ENCODE peak calls at places on chromosomes 1 and 21, in seven cellular contexts. One of them, this sample, is unnamed.

GRCh38 chr1:235825229-235825628 is 41.5 kb downstream of the LYST start:
- DNase-seq in germinal center: no peak
- DNase-seq in SJSA1: no peak
- DNase-seq in epithelial cell of esophagus: no peak
- DNase-seq in EL: no peak
- DNase-seq in caudate nucleus: no peak
- DNase-seq in progenitor cell of endocrine pancreas: no peak
- DNase-seq in this sample: no peak

GRCh38 chr1:31637915-31638673 is 6.6 kb downstream of the PEF1 start:
- DNase-seq in SJSA1: no peak
- DNase-seq in epithelial cell of esophagus: peak
- DNase-seq in EL: no peak
- DNase-seq in progenitor cell of endocrine pancreas: no peak
- DNase-seq in caudate nucleus: no peak
- DNase-seq in germinal center: no peak
- DNase-seq in this sample: no peak

GRCh38 chr21:39647476-39647875 is 34.7 kb downstream of the B3GALT5 start:
- DNase-seq in germinal center: no peak
- DNase-seq in epithelial cell of esophagus: peak
- DNase-seq in progenitor cell of endocrine pancreas: no peak
- DNase-seq in EL: peak
- DNase-seq in SJSA1: peak
- DNase-seq in caudate nucleus: no peak
- DNase-seq in this sample: peak

GRCh38 chr1:248782311-248782887 is 26.8 kb upstream of the LYPD8 start:
- DNase-seq in epithelial cell of esophagus: no peak
- DNase-seq in progenitor cell of endocrine pancreas: no peak
- DNase-seq in EL: no peak
- DNase-seq in caudate nucleus: no peak
- DNase-seq in SJSA1: no peak
- DNase-seq in germinal center: no peak
- DNase-seq in this sample: no peak

GRCh38 chr1:161738627-161739287 is 10.8 kb upstream of the DUSP12 start:
- DNase-seq in germinal center: peak
- DNase-seq in caudate nucleus: no peak
- DNase-seq in EL: peak
- DNase-seq in progenitor cell of endocrine pancreas: no peak
- DNase-seq in epithelial cell of esophagus: peak
- DNase-seq in SJSA1: peak
- DNase-seq in this sample: no peak

GRCh38 chr1:234987415-234988159 is 141.1 kb downstream of the TOMM20 start:
- DNase-seq in caudate nucleus: no peak
- DNase-seq in progenitor cell of endocrine pancreas: no peak
- DNase-seq in EL: peak
- DNase-seq in germinal center: peak
- DNase-seq in SJSA1: peak
- DNase-seq in epithelial cell of esophagus: peak
- DNase-seq in this sample: no peak

GRCh38 chr21:23131177-23131576 is 2133.0 kb downstream of the NCAM2 start:
- DNase-seq in epithelial cell of esophagus: peak
- DNase-seq in progenitor cell of endocrine pancreas: no peak
- DNase-seq in EL: no peak
- DNase-seq in caudate nucleus: no peak
- DNase-seq in germinal center: no peak
- DNase-seq in SJSA1: no peak
- DNase-seq in this sample: no peak

GRCh38 chr1:206000641-206001339 is 2.4 kb downstream of the RAB7B start:
- DNase-seq in germinal center: no peak
- DNase-seq in EL: peak
- DNase-seq in epithelial cell of esophagus: peak
- DNase-seq in caudate nucleus: no peak
- DNase-seq in SJSA1: no peak
- DNase-seq in progenitor cell of endocrine pancreas: no peak
- DNase-seq in this sample: no peak

GRCh38 chr1:219261454-219261853 is 87.8 kb downstream of the LYPLAL1 start:
- DNase-seq in caudate nucleus: no peak
- DNase-seq in EL: no peak
- DNase-seq in epithelial cell of esophagus: no peak
- DNase-seq in germinal center: no peak
- DNase-seq in SJSA1: no peak
- DNase-seq in progenitor cell of endocrine pancreas: no peak
- DNase-seq in this sample: no peak

GRCh38 chr1:6052543-6053205 is 7.0 kb downstream of the KCNAB2 start:
- DNase-seq in germinal center: peak
- DNase-seq in EL: peak
- DNase-seq in progenitor cell of endocrine pancreas: peak
- DNase-seq in SJSA1: peak
- DNase-seq in epithelial cell of esophagus: peak
- DNase-seq in caudate nucleus: no peak
- DNase-seq in this sample: peak

GRCh38 chr1:243693764-243694163 is 156.3 kb downstream of the AKT3 start:
- DNase-seq in germinal center: no peak
- DNase-seq in progenitor cell of endocrine pancreas: no peak
- DNase-seq in EL: no peak
- DNase-seq in caudate nucleus: no peak
- DNase-seq in epithelial cell of esophagus: no peak
- DNase-seq in SJSA1: no peak
- DNase-seq in this sample: no peak

GRCh38 chr1:73909043-73909567 is 288.9 kb downstream of the LRRIQ3 start:
- DNase-seq in SJSA1: no peak
- DNase-seq in germinal center: no peak
- DNase-seq in epithelial cell of esophagus: no peak
- DNase-seq in caudate nucleus: no peak
- DNase-seq in EL: no peak
- DNase-seq in progenitor cell of endocrine pancreas: no peak
- DNase-seq in this sample: no peak

GRCh38 chr1:205300149-205300548 is 21.4 kb downstream of the NUAK2 start:
- DNase-seq in caudate nucleus: no peak
- DNase-seq in EL: no peak
- DNase-seq in germinal center: no peak
- DNase-seq in epithelial cell of esophagus: no peak
- DNase-seq in progenitor cell of endocrine pancreas: no peak
- DNase-seq in SJSA1: no peak
- DNase-seq in this sample: no peak

GRCh38 chr1:165284471-165284870 is 72.0 kb downstream of the LMX1A start:
- DNase-seq in epithelial cell of esophagus: no peak
- DNase-seq in SJSA1: no peak
- DNase-seq in progenitor cell of endocrine pancreas: no peak
- DNase-seq in germinal center: no peak
- DNase-seq in EL: no peak
- DNase-seq in caudate nucleus: no peak
- DNase-seq in this sample: no peak

GRCh38 chr1:25707280-25708016 is 90.9 kb downstream of the MAN1C1 start:
- DNase-seq in progenitor cell of endocrine pancreas: no peak
- DNase-seq in germinal center: no peak
- DNase-seq in SJSA1: peak
- DNase-seq in EL: peak
- DNase-seq in caudate nucleus: no peak
- DNase-seq in epithelial cell of esophagus: peak
- DNase-seq in this sample: no peak

GRCh38 chr1:239811211-239811902 is 280.3 kb upstream of the FMN2 start:
- DNase-seq in germinal center: no peak
- DNase-seq in epithelial cell of esophagus: no peak
- DNase-seq in EL: no peak
- DNase-seq in SJSA1: no peak
- DNase-seq in progenitor cell of endocrine pancreas: no peak
- DNase-seq in caudate nucleus: peak
- DNase-seq in this sample: no peak

GRCh38 chr1:231523816-231524215 is 4.7 kb upstream of the TSNAX start:
- DNase-seq in caudate nucleus: no peak
- DNase-seq in SJSA1: no peak
- DNase-seq in progenitor cell of endocrine pancreas: no peak
- DNase-seq in germinal center: no peak
- DNase-seq in epithelial cell of esophagus: no peak
- DNase-seq in EL: no peak
- DNase-seq in this sample: no peak

GRCh38 chr1:51217101-51217500 is 19.0 kb upstream of the RNF11 start:
- DNase-seq in EL: no peak
- DNase-seq in SJSA1: no peak
- DNase-seq in progenitor cell of endocrine pancreas: no peak
- DNase-seq in caudate nucleus: no peak
- DNase-seq in epithelial cell of esophagus: no peak
- DNase-seq in germinal center: no peak
- DNase-seq in this sample: no peak

GRCh38 chr1:81670286-81670685 is 130.4 kb upstream of the ADGRL2 start:
- DNase-seq in SJSA1: peak
- DNase-seq in EL: peak
- DNase-seq in germinal center: no peak
- DNase-seq in epithelial cell of esophagus: peak
- DNase-seq in caudate nucleus: peak
- DNase-seq in progenitor cell of endocrine pancreas: no peak
- DNase-seq in this sample: peak

GRCh38 chr21:44043613-44044012 is 31.5 kb downstream of the TRAPPC10 start:
- DNase-seq in germinal center: no peak
- DNase-seq in caudate nucleus: no peak
- DNase-seq in epithelial cell of esophagus: no peak
- DNase-seq in progenitor cell of endocrine pancreas: no peak
- DNase-seq in EL: no peak
- DNase-seq in SJSA1: no peak
- DNase-seq in this sample: no peak

GRCh38 chr1:41497631-41498030 is 13.1 kb upstream of the EDN2 start:
- DNase-seq in epithelial cell of esophagus: no peak
- DNase-seq in progenitor cell of endocrine pancreas: no peak
- DNase-seq in EL: no peak
- DNase-seq in caudate nucleus: no peak
- DNase-seq in germinal center: no peak
- DNase-seq in SJSA1: no peak
- DNase-seq in this sample: no peak

GRCh38 chr1:21543598-21543997 is 34.4 kb downstream of the ALPL start:
- DNase-seq in EL: no peak
- DNase-seq in epithelial cell of esophagus: no peak
- DNase-seq in progenitor cell of endocrine pancreas: no peak
- DNase-seq in SJSA1: no peak
- DNase-seq in germinal center: no peak
- DNase-seq in caudate nucleus: no peak
- DNase-seq in this sample: no peak

GRCh38 chr1:59061876-59062275 is 235.0 kb upstream of the FGGY start:
- DNase-seq in SJSA1: peak
- DNase-seq in germinal center: no peak
- DNase-seq in caudate nucleus: no peak
- DNase-seq in EL: peak
- DNase-seq in epithelial cell of esophagus: peak
- DNase-seq in progenitor cell of endocrine pancreas: no peak
- DNase-seq in this sample: no peak

GRCh38 chr1:205750683-205751651 is 985 bp upstream of the NUCKS1 start:
- DNase-seq in epithelial cell of esophagus: peak
- DNase-seq in germinal center: no peak
- DNase-seq in EL: peak
- DNase-seq in caudate nucleus: no peak
- DNase-seq in progenitor cell of endocrine pancreas: no peak
- DNase-seq in SJSA1: no peak
- DNase-seq in this sample: no peak

GRCh38 chr1:110474444-110474843 is 23.5 kb downstream of the PROK1 start:
- DNase-seq in epithelial cell of esophagus: no peak
- DNase-seq in SJSA1: no peak
- DNase-seq in germinal center: no peak
- DNase-seq in EL: no peak
- DNase-seq in caudate nucleus: no peak
- DNase-seq in progenitor cell of endocrine pancreas: no peak
- DNase-seq in this sample: no peak

GRCh38 chr1:196680107-196680506 is 28.3 kb downstream of the CFH start:
- DNase-seq in germinal center: no peak
- DNase-seq in caudate nucleus: no peak
- DNase-seq in progenitor cell of endocrine pancreas: no peak
- DNase-seq in SJSA1: peak
- DNase-seq in epithelial cell of esophagus: peak
- DNase-seq in EL: peak
- DNase-seq in this sample: peak

This sample was measured in HS-27A.